ENCODE peak calls at places on chromosomes 1 and 21, in nine cellular contexts. L is psoas muscle; J is coronary artery; K is CD8-positive, alpha-beta memory T cell; V is GM23248; E is colonic mucosa; R is vagina; H is thyroid gland; S is cardiac muscle cell. G is an unnamed sample.

GRCh38 chr1:37634554-37635308 is at the start of gene RSPO1:
- DNase-seq in H (no peak), K (no peak), S (peak), L (no peak), R (no peak), J (no peak), E (peak), V (peak), G (no peak)

GRCh38 chr21:45922648-45923047 is 58.9 kb upstream of the COL6A1 start:
- DNase-seq in E (no peak), L (no peak), H (no peak), J (no peak), V (no peak), S (no peak), R (no peak), K (no peak), G (no peak)

GRCh38 chr1:164637461-164638375 is 78.7 kb downstream of the PBX1 start:
- DNase-seq in K (no peak), L (no peak), H (no peak), R (no peak), S (peak), J (peak), E (no peak), V (peak), G (no peak)

GRCh38 chr1:113422315-113423068 is 32.2 kb downstream of the MAGI3 start:
- DNase-seq in H (no peak), S (no peak), R (no peak), L (no peak), K (no peak), E (no peak), V (no peak), J (no peak), G (no peak)

GRCh38 chr1:185238447-185238846 is 78.6 kb downstream of the IVNS1ABP start:
- DNase-seq in E (no peak), H (no peak), J (no peak), V (peak), S (peak), L (no peak), R (no peak), K (peak), G (no peak)

GRCh38 chr1:51158263-51158662 is 56.2 kb downstream of the C1orf185 start:
- DNase-seq in H (no peak), J (no peak), E (no peak), S (no peak), K (no peak), V (no peak), L (no peak), R (no peak), G (no peak)

GRCh38 chr1:110606784-110607662 is 865 bp upstream of the KCNA2 start:
- DNase-seq in V (peak), J (no peak), K (peak), H (peak), S (peak), L (no peak), E (no peak), R (no peak), G (peak)

GRCh38 chr1:240258910-240259309 is 167.2 kb downstream of the FMN2 start:
- DNase-seq in L (no peak), S (no peak), H (no peak), E (no peak), K (no peak), R (no peak), V (peak), J (no peak), G (no peak)

GRCh38 chr1:29200905-29201594 is 19.4 kb upstream of the SRSF4 start:
- DNase-seq in K (no peak), H (no peak), E (no peak), R (no peak), S (no peak), L (no peak), J (no peak), V (peak), G (no peak)

GRCh38 chr1:31297273-31298247 is 728 bp downstream of the ZCCHC17 start:
- DNase-seq in J (no peak), V (peak), E (peak), H (no peak), R (no peak), S (peak), K (no peak), L (no peak), G (peak)

GRCh38 chr21:46052703-46053651 is 44.9 kb upstream of the COL6A2 start:
- DNase-seq in R (peak), J (peak), E (no peak), L (no peak), S (peak), H (peak), V (peak), K (peak), G (peak)

GRCh38 chr1:198443374-198444233 is 96.9 kb downstream of the ATP6V1G3 start:
- DNase-seq in E (no peak), H (no peak), V (peak), K (no peak), J (no peak), R (no peak), S (peak), L (no peak), G (no peak)

GRCh38 chr1:56506314-56506743 is 73.0 kb downstream of the PLPP3 start:
- DNase-seq in H (no peak), K (no peak), V (no peak), L (peak), S (no peak), R (peak), J (no peak), E (peak), G (peak)

GRCh38 chr1:214842856-214843255 is 239.7 kb upstream of the KCNK2 start:
- DNase-seq in L (no peak), V (peak), E (no peak), J (no peak), K (no peak), S (no peak), H (no peak), R (no peak), G (no peak)

GRCh38 chr1:228059536-228060457 is 22.7 kb upstream of the ARF1 start:
- DNase-seq in J (no peak), V (peak), H (peak), S (peak), E (peak), L (no peak), K (no peak), R (no peak), G (peak)

GRCh38 chr1:245116131-245116530 is 38.7 kb upstream of the KIF26B start:
- DNase-seq in E (no peak), H (peak), V (no peak), J (no peak), L (no peak), R (no peak), K (no peak), S (no peak), G (no peak)

GRCh38 chr21:34877485-34878128 is 171.5 kb downstream of the RUNX1 start:
- DNase-seq in L (no peak), K (no peak), R (peak), H (peak), J (no peak), E (peak), V (no peak), S (no peak), G (no peak)
- H3K27ac ChIP-seq in L (no peak), K (no peak), R (peak), H (peak), J (no peak), E (peak), V (peak), S (no peak), G (no peak)

DNA sequence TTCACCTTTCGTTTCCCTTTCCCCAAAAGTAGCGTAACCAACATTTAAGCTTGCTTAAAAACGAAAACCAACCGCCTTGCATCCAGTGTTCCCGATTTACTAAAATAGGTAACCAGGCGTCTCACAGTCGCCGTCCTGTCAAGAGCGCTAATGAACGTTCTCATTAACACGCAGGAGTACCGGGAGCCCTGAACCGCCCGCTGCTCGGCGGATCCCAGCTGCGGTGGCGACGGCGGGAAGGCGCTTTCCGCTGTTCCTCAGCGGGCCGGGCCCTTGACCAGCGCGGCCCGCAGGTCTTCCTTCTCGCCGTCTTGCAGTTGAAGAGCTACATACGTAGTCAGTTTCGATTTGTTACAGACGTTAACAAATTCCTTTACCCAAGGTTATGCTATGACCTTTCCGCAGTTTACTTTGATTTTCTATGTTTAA is 2.0 kb downstream of the OLIG1 start:
- DNase-seq in K (no peak), J (no peak), V (peak), H (no peak), E (no peak), L (no peak), S (peak), R (no peak), G (no peak)
- H3K27ac ChIP-seq in K (no peak), J (no peak), V (no peak), H (no peak), E (no peak), L (no peak), S (no peak), R (no peak), G (no peak)

GRCh38 chr1:26288311-26288941 is 8.5 kb downstream of the SH3BGRL3 start:
- DNase-seq in K (no peak), S (no peak), J (no peak), V (peak), L (no peak), E (peak), R (no peak), H (no peak), G (no peak)

GRCh38 chr1:26289158-26290059 is 9.5 kb downstream of the SH3BGRL3 start:
- DNase-seq in R (no peak), L (no peak), S (no peak), H (peak), E (no peak), K (no peak), J (no peak), V (no peak), G (no peak)

GRCh38 chr1:26285366-26286063 is 5.6 kb downstream of the SH3BGRL3 start:
- DNase-seq in S (no peak), J (no peak), V (peak), E (peak), R (no peak), L (peak), H (no peak), K (no peak), G (no peak)

GRCh38 chr1:26286064-26286416 is 6.2 kb downstream of the SH3BGRL3 start:
- DNase-seq in S (no peak), J (no peak), K (no peak), V (no peak), E (no peak), L (no peak), H (no peak), R (no peak), G (no peak)

DNA sequence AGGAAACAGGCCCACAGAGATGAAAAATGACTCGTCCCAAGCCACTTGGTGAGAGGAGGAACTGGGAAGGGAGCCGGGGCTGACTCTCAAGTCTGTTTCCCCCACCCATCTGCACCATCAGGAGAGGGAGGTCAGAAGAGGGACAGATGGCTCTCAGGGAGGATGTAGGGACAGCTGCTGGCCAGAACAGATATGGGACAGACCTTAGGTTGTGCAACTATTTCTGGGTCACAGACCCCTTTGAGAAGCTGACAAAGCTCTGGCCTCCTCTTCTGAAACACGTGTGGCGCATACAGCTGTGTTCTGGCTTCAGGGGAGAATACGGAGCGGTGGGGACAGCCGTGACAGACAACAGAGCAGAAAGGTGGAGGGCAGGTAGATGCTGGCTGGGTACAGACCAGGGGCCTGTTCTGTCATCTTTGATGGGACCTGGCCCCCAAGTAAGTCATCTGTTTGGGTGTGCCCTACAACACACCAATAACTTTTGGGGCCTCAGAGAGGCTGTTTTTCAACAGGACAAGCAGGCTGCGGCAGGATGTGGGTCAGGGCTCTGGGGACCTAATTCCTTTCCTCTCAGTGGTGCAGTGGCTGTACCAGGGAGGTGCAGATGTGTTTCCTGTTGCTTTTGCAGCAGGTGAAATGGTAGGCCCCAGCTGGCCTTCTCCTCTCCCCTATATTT is 7.3 kb downstream of the SH3BGRL3 start:
- DNase-seq in E (peak), K (peak), S (no peak), J (no peak), R (no peak), V (peak), L (peak), H (no peak), G (no peak)
- H3K27ac ChIP-seq in E (peak), K (peak), S (no peak), J (peak), R (peak), V (peak), L (peak), H (no peak), G (no peak)

GRCh38 chr1:225693085-225693698 is 40.3 kb upstream of the ENAH start:
- DNase-seq in E (no peak), S (no peak), R (no peak), H (no peak), J (no peak), V (no peak), L (no peak), K (no peak), G (no peak)
- H3K27ac ChIP-seq in E (no peak), S (no peak), R (peak), H (no peak), J (peak), V (no peak), L (no peak), K (no peak), G (no peak)

GRCh38 chr1:33000427-33001026 is 35.9 kb upstream of the RNF19B start:
- DNase-seq in K (no peak), S (no peak), V (no peak), J (no peak), H (peak), L (no peak), E (no peak), R (no peak), G (no peak)

GRCh38 chr1:33003657-33004056 is 33.0 kb downstream of the AK2 start:
- DNase-seq in H (no peak), L (no peak), V (no peak), J (no peak), K (no peak), E (no peak), R (no peak), S (no peak), G (no peak)

GRCh38 chr1:32998997-32999396 is 34.4 kb upstream of the RNF19B start:
- DNase-seq in E (no peak), K (no peak), L (peak), J (no peak), S (peak), R (no peak), H (peak), V (no peak), G (peak)

GRCh38 chr1:33002006-33002405 is 34.7 kb downstream of the AK2 start:
- DNase-seq in J (no peak), V (no peak), L (no peak), H (no peak), R (no peak), E (no peak), S (no peak), K (no peak), G (no peak)

DNA sequence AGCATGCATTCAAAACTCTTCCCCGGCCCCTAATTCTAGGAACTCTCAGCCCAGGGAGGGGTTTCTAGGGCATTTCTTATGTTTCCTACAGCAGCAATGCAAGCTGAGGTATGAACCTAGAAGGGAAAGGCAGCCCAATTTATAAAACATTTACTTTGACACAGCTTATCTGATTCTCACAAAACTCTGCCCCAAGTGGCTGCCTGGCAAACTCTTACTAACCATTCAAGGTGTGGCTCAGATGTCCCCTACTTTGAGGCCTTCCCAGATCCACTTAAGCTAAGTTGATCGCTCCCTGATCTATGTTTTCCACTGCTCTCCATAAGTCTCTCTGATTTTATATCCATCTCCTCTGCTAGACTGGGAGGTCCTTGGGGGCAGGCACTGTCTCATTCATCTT is 35.4 kb downstream of the AK2 start:
- DNase-seq in E (no peak), R (no peak), J (no peak), S (no peak), L (no peak), V (no peak), K (no peak), H (peak), G (no peak)
- H3K27ac ChIP-seq in E (no peak), R (no peak), J (no peak), S (no peak), L (no peak), V (no peak), K (no peak), H (peak), G (no peak)

GRCh38 chr1:36377776-36378175 is 7.9 kb downstream of the STK40 start:
- DNase-seq in H (no peak), L (no peak), J (no peak), V (no peak), R (no peak), S (no peak), E (no peak), K (no peak), G (no peak)
- H3K27ac ChIP-seq in H (no peak), L (peak), J (no peak), V (no peak), R (peak), S (no peak), E (no peak), K (peak), G (peak)

DNA sequence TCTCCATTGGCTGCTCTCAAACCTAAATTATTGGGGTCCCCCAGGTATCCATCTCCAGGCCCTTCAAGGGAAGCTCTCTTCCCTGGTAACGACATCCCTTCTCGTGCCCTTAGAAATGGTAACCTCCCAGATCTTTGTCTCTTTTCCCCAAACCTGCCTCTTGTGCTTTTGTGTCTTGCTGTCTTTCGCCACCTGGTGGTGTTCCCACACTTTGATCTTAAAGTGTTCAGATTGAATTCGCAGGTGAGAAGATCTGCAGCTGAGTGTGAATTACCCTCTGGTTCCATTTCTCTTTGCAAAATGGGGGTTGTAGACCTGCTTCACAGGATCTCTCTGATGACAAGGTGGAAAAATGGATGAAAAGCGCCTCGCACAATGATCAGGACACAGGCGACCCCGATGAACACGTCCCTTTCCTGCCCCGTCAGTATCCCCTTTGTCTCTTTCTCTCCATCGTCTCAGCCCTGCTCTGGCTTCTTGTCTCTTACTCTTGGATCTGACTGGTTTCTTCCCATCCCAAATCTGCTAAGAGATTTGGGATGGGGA is 53.1 kb downstream of the DOP1B start:
- DNase-seq in L (no peak), H (peak), V (peak), S (peak), R (no peak), K (peak), J (no peak), E (peak), G (peak)
- H3K27ac ChIP-seq in L (no peak), H (no peak), V (peak), S (no peak), R (no peak), K (no peak), J (no peak), E (no peak), G (no peak)

DNA sequence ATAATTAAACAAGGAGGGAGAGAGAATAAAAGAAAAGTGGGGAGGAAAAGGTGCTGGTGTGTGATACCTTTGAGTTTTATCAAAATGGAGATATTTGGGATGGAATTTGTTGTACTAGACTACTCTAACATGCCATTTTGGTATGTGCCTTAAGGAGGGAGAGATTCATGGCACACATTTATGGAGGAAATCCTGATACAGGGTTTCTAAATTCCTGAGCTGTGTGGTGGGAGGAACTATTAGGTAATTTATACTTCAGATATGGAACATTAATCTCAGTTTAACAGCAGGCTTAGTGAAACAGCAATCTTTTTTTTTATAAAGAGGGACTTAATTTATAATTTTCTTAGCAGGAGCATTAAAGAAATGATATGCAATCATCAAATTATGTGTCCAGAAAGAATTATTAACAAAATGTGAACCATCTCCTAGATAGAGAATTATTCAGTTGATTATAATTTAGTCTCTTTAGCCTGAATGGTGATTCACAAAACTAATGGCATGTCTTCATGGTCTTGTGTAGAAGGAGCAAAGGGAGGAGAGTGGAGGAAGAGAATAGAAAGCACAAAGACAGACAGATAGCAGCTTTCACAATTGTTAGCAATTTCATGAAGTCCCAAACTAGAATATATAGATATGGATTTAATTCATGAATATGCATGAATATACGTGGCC is 301.6 kb downstream of the HLX start:
- DNase-seq in E (no peak), V (no peak), H (no peak), J (no peak), K (no peak), L (no peak), R (no peak), S (no peak), G (no peak)
- H3K27ac ChIP-seq in E (no peak), V (no peak), H (no peak), J (no peak), K (no peak), L (no peak), R (no peak), S (no peak), G (no peak)

DNA sequence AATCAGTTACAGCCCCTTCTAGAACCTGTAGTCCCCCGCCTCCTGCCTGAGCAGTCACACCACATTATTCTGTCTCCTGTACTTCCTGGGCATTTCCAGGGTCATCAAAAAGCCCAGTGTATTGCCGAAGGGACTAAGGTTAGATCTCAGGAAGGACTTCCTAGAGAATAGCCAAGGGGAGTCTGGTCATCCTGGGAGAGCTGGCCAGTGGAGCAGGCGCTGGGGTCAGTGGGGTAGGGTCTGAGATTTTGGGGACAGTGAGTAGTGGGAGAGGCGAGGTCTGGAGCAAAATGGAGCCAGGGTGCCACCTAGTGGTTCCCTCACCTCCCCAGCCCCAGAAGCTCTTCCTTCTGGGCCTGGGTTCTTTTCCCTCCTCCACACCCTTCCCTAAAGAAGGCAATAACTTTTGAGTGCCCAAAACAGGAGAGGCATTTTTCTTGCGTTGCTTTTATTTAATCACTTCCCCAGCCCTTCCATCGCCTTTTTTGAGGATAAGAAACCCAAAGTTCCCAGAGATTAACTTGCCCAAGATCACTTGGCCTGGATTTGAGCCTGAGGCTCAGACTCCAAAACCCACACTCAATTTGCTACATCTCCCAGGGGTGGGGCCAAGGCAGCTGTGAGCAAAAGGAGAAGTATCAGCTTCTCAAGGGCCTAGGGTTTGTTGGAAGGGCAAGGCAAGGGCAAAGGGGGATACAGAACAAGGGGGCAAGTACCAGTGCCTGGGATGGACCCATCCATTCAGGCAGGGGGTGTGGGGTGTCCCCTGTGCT is 7.3 kb upstream of the PMVK start:
- DNase-seq in J (no peak), V (peak), H (peak), S (peak), E (peak), R (no peak), L (no peak), K (no peak), G (peak)
- H3K27ac ChIP-seq in J (peak), V (no peak), H (peak), S (peak), E (no peak), R (peak), L (peak), K (peak), G (no peak)

G was measured in testis.